ENCODE peak calls at places on chromosomes 13 and 19, in six cellular contexts. One of them, this sample, is unnamed.

GRCh38 chr19:13712767-13713201 is 51.5 kb upstream of the MRI1 start:
- DNase-seq in mucosa of descending colon: no peak
- DNase-seq in Calu3: no peak
- DNase-seq in GM23338: no peak
- DNase-seq in left lung: no peak
- DNase-seq in esophagus squamous epithelium: no peak
- DNase-seq in this sample: no peak

GRCh38 chr19:45444318-45445041 is 20.8 kb upstream of the ERCC1 start:
- DNase-seq in left lung: peak
- DNase-seq in Calu3: peak
- DNase-seq in GM23338: peak
- DNase-seq in esophagus squamous epithelium: peak
- DNase-seq in mucosa of descending colon: peak
- DNase-seq in this sample: no peak

GRCh38 chr13:51848674-51849073 is 3.7 kb upstream of the TMEM272 start:
- DNase-seq in esophagus squamous epithelium: no peak
- DNase-seq in GM23338: no peak
- DNase-seq in mucosa of descending colon: no peak
- DNase-seq in Calu3: no peak
- DNase-seq in left lung: no peak
- DNase-seq in this sample: no peak

GRCh38 chr13:24661713-24662112 is 18.5 kb upstream of the ATP12A start:
- DNase-seq in mucosa of descending colon: no peak
- DNase-seq in GM23338: no peak
- DNase-seq in Calu3: no peak
- DNase-seq in esophagus squamous epithelium: no peak
- DNase-seq in left lung: no peak
- DNase-seq in this sample: no peak

GRCh38 chr19:1650627-1651009 is 1.8 kb downstream of the TCF3 start:
- DNase-seq in mucosa of descending colon: no peak
- DNase-seq in left lung: no peak
- DNase-seq in Calu3: no peak
- DNase-seq in esophagus squamous epithelium: no peak
- DNase-seq in GM23338: peak
- DNase-seq in this sample: no peak

GRCh38 chr13:41608111-41608510 is 150.8 kb downstream of the RGCC start:
- DNase-seq in esophagus squamous epithelium: no peak
- DNase-seq in Calu3: no peak
- DNase-seq in left lung: no peak
- DNase-seq in mucosa of descending colon: no peak
- DNase-seq in GM23338: no peak
- DNase-seq in this sample: no peak

GRCh38 chr13:110307697-110308376 is 753 bp downstream of the COL4A2 start:
- DNase-seq in Calu3: no peak
- DNase-seq in left lung: no peak
- DNase-seq in mucosa of descending colon: no peak
- DNase-seq in esophagus squamous epithelium: no peak
- DNase-seq in GM23338: peak
- DNase-seq in this sample: no peak

GRCh38 chr13:68234278-68234677 is 1004.1 kb upstream of the PCDH9 start:
- DNase-seq in GM23338: peak
- DNase-seq in esophagus squamous epithelium: no peak
- DNase-seq in left lung: no peak
- DNase-seq in mucosa of descending colon: peak
- DNase-seq in Calu3: no peak
- DNase-seq in this sample: no peak

GRCh38 chr13:98875146-98875729 is 102.6 kb downstream of the DOCK9 start:
- DNase-seq in GM23338: peak
- DNase-seq in Calu3: no peak
- DNase-seq in esophagus squamous epithelium: no peak
- DNase-seq in mucosa of descending colon: no peak
- DNase-seq in left lung: no peak
- DNase-seq in this sample: no peak

GRCh38 chr13:78169386-78169785 is 250.8 kb upstream of the EDNRB start:
- DNase-seq in left lung: no peak
- DNase-seq in Calu3: no peak
- DNase-seq in mucosa of descending colon: no peak
- DNase-seq in GM23338: no peak
- DNase-seq in esophagus squamous epithelium: no peak
- DNase-seq in this sample: no peak

GRCh38 chr13:112953591-112954487 is 15.2 kb upstream of the MCF2L start:
- DNase-seq in left lung: no peak
- DNase-seq in Calu3: no peak
- DNase-seq in mucosa of descending colon: no peak
- DNase-seq in GM23338: no peak
- DNase-seq in esophagus squamous epithelium: no peak
- DNase-seq in this sample: no peak

GRCh38 chr19:45640849-45641273 is 1.7 kb upstream of the EML2 start:
- DNase-seq in mucosa of descending colon: no peak
- DNase-seq in GM23338: peak
- DNase-seq in esophagus squamous epithelium: no peak
- DNase-seq in left lung: peak
- DNase-seq in Calu3: peak
- DNase-seq in this sample: no peak

GRCh38 chr13:95474992-95475391 is 77.5 kb upstream of the CLDN10 start:
- DNase-seq in left lung: no peak
- DNase-seq in Calu3: no peak
- DNase-seq in mucosa of descending colon: no peak
- DNase-seq in esophagus squamous epithelium: no peak
- DNase-seq in GM23338: peak
- DNase-seq in this sample: no peak

GRCh38 chr13:78680064-78680463 is 21.1 kb upstream of the OBI1 start:
- DNase-seq in GM23338: no peak
- DNase-seq in Calu3: no peak
- DNase-seq in mucosa of descending colon: no peak
- DNase-seq in esophagus squamous epithelium: no peak
- DNase-seq in left lung: no peak
- DNase-seq in this sample: no peak

GRCh38 chr13:61466280-61466679 is 50.6 kb upstream of the PCDH20 start:
- DNase-seq in mucosa of descending colon: no peak
- DNase-seq in GM23338: peak
- DNase-seq in Calu3: no peak
- DNase-seq in left lung: no peak
- DNase-seq in esophagus squamous epithelium: no peak
- DNase-seq in this sample: no peak
- TF ChIP-seq CTCF in mucosa of descending colon: no peak
- TF ChIP-seq CTCF in GM23338: peak
- TF ChIP-seq CTCF in Calu3: no peak
- TF ChIP-seq CTCF in left lung: no peak
- TF ChIP-seq CTCF in esophagus squamous epithelium: no peak
- TF ChIP-seq CTCF in this sample: peak

GRCh38 chr13:44120814-44121505 is 241.3 kb downstream of the LACC1 start:
- DNase-seq in mucosa of descending colon: no peak
- DNase-seq in esophagus squamous epithelium: no peak
- DNase-seq in Calu3: no peak
- DNase-seq in left lung: no peak
- DNase-seq in GM23338: no peak
- DNase-seq in this sample: no peak

GRCh38 chr13:44117351-44117750 is 237.6 kb downstream of the LACC1 start:
- DNase-seq in esophagus squamous epithelium: no peak
- DNase-seq in GM23338: peak
- DNase-seq in mucosa of descending colon: no peak
- DNase-seq in Calu3: no peak
- DNase-seq in left lung: no peak
- DNase-seq in this sample: no peak

GRCh38 chr13:44112700-44113329 is 233.1 kb downstream of the LACC1 start:
- DNase-seq in left lung: no peak
- DNase-seq in GM23338: no peak
- DNase-seq in mucosa of descending colon: no peak
- DNase-seq in esophagus squamous epithelium: no peak
- DNase-seq in Calu3: no peak
- DNase-seq in this sample: no peak

GRCh38 chr13:44111701-44112100 is 232.0 kb downstream of the LACC1 start:
- DNase-seq in Calu3: no peak
- DNase-seq in mucosa of descending colon: no peak
- DNase-seq in esophagus squamous epithelium: no peak
- DNase-seq in left lung: no peak
- DNase-seq in GM23338: no peak
- DNase-seq in this sample: no peak

DNA sequence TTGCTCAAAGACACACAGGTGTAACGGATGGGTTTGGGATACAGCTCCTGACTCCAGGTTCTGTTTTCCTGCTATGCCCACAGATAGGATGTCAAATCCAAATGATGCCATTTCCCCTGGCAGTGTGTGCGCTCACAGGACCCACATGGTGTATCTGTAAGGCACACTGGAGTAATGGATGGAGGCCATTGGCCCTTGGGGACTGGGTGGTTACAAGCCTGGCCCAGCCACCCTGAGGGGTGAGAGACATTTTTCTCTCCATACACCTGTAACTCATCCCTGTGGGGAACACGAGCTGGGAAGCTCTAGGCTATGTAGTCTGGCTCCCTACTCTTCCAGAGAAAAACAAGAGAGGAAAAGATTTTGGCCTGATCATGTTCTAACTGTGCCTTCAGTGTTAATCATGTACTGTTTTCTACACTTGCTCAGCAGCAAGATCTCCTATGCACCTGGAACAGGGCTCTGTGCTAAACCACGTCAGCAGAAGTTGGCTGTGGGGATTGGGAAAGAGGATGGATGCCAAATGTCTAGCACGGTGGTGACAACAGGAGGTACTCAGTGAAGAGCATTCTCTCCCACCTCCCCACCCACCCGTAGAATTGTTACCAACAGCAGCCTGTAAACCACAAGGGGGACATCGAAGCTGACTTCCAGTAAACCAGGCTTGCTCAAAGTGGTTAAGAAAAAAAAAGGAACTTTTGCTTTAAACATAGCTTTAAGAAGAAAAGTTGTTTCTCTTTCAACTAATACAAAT is 237.0 kb downstream of the LACC1 start:
- DNase-seq in esophagus squamous epithelium: no peak
- DNase-seq in Calu3: no peak
- DNase-seq in left lung: no peak
- DNase-seq in mucosa of descending colon: no peak
- DNase-seq in GM23338: peak
- DNase-seq in this sample: no peak
- TF ChIP-seq CTCF in esophagus squamous epithelium: no peak
- TF ChIP-seq CTCF in Calu3: no peak
- TF ChIP-seq CTCF in left lung: no peak
- TF ChIP-seq CTCF in mucosa of descending colon: no peak
- TF ChIP-seq CTCF in GM23338: peak
- TF ChIP-seq CTCF in this sample: peak

GRCh38 chr13:114017028-114017630 is 43.3 kb upstream of the C13orf46 start:
- DNase-seq in esophagus squamous epithelium: no peak
- DNase-seq in GM23338: peak
- DNase-seq in Calu3: no peak
- DNase-seq in mucosa of descending colon: no peak
- DNase-seq in left lung: no peak
- DNase-seq in this sample: no peak
- TF ChIP-seq CTCF in esophagus squamous epithelium: no peak
- TF ChIP-seq CTCF in GM23338: peak
- TF ChIP-seq CTCF in Calu3: no peak
- TF ChIP-seq CTCF in mucosa of descending colon: no peak
- TF ChIP-seq CTCF in left lung: no peak
- TF ChIP-seq CTCF in this sample: peak

DNA sequence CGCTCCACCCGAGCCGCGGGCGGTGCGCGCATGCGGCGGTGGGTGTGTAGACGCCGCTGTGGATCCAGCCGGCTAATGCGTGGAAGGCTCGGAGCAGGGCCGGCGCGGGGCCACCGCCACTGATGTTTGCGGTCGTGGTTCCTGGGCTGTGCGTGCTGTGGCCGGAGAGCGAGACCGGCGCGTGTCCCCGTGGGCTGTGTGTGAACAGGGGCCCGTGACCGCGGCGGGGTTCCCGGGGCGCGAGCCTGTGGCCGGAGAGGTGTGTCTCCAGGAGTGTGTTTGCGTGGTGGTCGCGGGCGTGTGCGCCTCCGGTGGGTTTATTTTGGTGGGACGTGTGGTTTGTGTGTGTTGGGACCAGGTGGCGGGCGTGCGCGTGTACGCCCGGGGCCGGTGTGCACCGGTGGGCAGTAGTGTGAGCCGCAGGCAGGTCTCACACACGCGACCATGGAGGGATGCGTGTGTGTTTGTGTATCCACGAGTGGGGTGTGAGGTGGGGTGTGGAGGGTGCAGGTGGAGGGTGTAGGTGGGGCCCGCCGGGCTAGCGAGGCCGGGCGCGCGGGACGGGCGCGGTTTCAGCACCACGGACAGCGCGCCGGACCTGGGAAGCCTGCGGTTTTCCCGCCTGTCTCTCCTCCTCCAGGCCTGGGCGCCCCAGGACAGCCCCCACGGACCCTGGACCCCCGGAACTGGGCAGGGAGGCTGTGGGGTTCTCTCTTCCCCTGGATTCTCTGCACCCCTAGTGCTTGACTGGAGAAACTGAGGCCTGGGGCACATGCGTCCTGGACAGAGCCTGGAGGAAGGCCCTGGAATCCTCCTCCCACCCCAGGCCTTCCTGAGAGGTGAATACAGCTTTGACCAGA is 1.6 kb downstream of the HCN2 start:
- DNase-seq in left lung: no peak
- DNase-seq in esophagus squamous epithelium: no peak
- DNase-seq in Calu3: peak
- DNase-seq in mucosa of descending colon: peak
- DNase-seq in GM23338: peak
- DNase-seq in this sample: no peak
- TF ChIP-seq CTCF in left lung: no peak
- TF ChIP-seq CTCF in esophagus squamous epithelium: no peak
- TF ChIP-seq CTCF in Calu3: no peak
- TF ChIP-seq CTCF in mucosa of descending colon: no peak
- TF ChIP-seq CTCF in GM23338: no peak
- TF ChIP-seq CTCF in this sample: no peak